ENCODE peak calls at places on chromosomes 3 and 15, in four cellular contexts. One of them, this sample, is unnamed. For H3K4me1, the result is how much of the 10 kb centered on the place peaks cover.

GRCh38 chr15:70236306-70237103 is 138.8 kb upstream of the TLE3 start:
- DNase-seq in ovary: no peak
- DNase-seq in right cardiac atrium: no peak
- DNase-seq in left ventricle myocardium inferior: no peak
- DNase-seq in this sample: no peak

GRCh38 chr15:31102374-31103342 is 1.1 kb upstream of the TRPM1 start:
- DNase-seq in left ventricle myocardium inferior: no peak
- DNase-seq in ovary: no peak
- DNase-seq in right cardiac atrium: no peak
- DNase-seq in this sample: no peak

GRCh38 chr15:89179966-89180875 is 41.2 kb downstream of the RLBP1 start:
- DNase-seq in ovary: no peak
- DNase-seq in left ventricle myocardium inferior: no peak
- DNase-seq in right cardiac atrium: no peak
- DNase-seq in this sample: no peak

GRCh38 chr3:52535411-52536111 is 844 bp upstream of the UQCC5 start:
- DNase-seq in ovary: no peak
- DNase-seq in left ventricle myocardium inferior: no peak
- DNase-seq in right cardiac atrium: peak
- DNase-seq in this sample: no peak

GRCh38 chr3:194485876-194486539 is 794 bp downstream of the ATP13A3 start:
- DNase-seq in right cardiac atrium: peak
- DNase-seq in left ventricle myocardium inferior: peak
- DNase-seq in ovary: peak
- DNase-seq in this sample: peak

GRCh38 chr15:77209221-77209620 is 138.3 kb upstream of the TSPAN3 start:
- DNase-seq in ovary: no peak
- DNase-seq in right cardiac atrium: no peak
- DNase-seq in left ventricle myocardium inferior: no peak
- DNase-seq in this sample: no peak

GRCh38 chr3:139824864-139825263 is 110.1 kb upstream of the CLSTN2 start:
- DNase-seq in ovary: no peak
- DNase-seq in right cardiac atrium: no peak
- DNase-seq in left ventricle myocardium inferior: no peak
- DNase-seq in this sample: no peak

GRCh38 chr15:67413770-67414429 is 107.0 kb upstream of the C15orf61 start:
- DNase-seq in left ventricle myocardium inferior: no peak
- DNase-seq in ovary: no peak
- DNase-seq in right cardiac atrium: no peak
- DNase-seq in this sample: no peak

GRCh38 chr3:56573501-56573900 is 16.5 kb downstream of the CCDC66 start:
- DNase-seq in left ventricle myocardium inferior: no peak
- DNase-seq in ovary: no peak
- DNase-seq in right cardiac atrium: no peak
- DNase-seq in this sample: no peak

GRCh38 chr15:68256675-68257450 is 20.7 kb upstream of the FEM1B start:
- DNase-seq in left ventricle myocardium inferior: peak
- DNase-seq in right cardiac atrium: peak
- DNase-seq in ovary: peak
- DNase-seq in this sample: peak

GRCh38 chr15:71752604-71753289 is 57.6 kb upstream of the NR2E3 start:
- DNase-seq in left ventricle myocardium inferior: no peak
- DNase-seq in right cardiac atrium: no peak
- DNase-seq in ovary: no peak
- DNase-seq in this sample: peak

GRCh38 chr3:194867270-194867983 is 181.7 kb downstream of the FAM43A start:
- DNase-seq in left ventricle myocardium inferior: peak
- DNase-seq in right cardiac atrium: peak
- DNase-seq in ovary: no peak
- DNase-seq in this sample: peak

GRCh38 chr3:127789051-127789450 is 33.3 kb downstream of the MGLL start:
- DNase-seq in left ventricle myocardium inferior: no peak
- DNase-seq in ovary: no peak
- DNase-seq in right cardiac atrium: no peak
- DNase-seq in this sample: no peak

GRCh38 chr15:99982662-99983061 is 249.4 kb upstream of the LYSMD4 start:
- DNase-seq in ovary: no peak
- DNase-seq in right cardiac atrium: no peak
- DNase-seq in left ventricle myocardium inferior: no peak
- DNase-seq in this sample: no peak
- H3K4me3 ChIP-seq in ovary: no peak
- H3K4me3 ChIP-seq in right cardiac atrium: no peak
- H3K4me3 ChIP-seq in left ventricle myocardium inferior: no peak
- H3K4me3 ChIP-seq in this sample: no peak

DNA sequence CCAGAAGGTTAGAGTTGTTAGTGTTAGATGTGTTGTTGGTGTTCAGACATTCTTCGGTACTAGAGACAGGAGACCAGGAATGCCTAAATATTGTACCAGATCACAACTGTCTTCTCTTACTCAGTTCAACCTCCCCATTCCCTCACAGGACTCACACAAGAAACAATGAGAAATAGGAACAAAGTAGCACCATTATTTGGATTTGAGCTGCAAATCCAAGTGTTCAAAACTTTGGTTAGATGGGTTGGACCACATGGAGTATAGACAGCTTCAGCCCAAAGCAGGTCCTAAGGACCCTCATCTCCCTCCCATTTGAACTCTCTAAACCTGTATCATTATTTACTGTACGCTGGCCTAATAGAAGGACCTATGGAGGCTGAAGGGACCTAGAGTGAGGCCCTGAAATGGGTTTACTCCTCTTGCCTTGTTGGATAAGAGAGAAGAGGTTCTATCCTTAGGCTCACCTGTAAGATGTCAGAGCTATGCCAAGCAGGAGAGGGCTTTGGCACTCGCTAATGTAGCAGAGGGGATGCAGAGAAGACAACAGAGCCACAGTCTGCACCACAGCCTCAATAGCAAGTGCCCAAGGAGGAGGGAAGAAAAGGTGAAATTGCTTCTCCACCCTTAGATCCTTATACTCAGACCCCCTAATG is 70.9 kb downstream of the FNDC3B start:
- DNase-seq in left ventricle myocardium inferior: no peak
- DNase-seq in right cardiac atrium: no peak
- DNase-seq in ovary: no peak
- DNase-seq in this sample: no peak
- H3K4me1 ChIP-seq in left ventricle myocardium inferior: half or more
- H3K4me1 ChIP-seq in right cardiac atrium: under half
- H3K4me1 ChIP-seq in ovary: under half
- H3K4me1 ChIP-seq in this sample: under half

DNA sequence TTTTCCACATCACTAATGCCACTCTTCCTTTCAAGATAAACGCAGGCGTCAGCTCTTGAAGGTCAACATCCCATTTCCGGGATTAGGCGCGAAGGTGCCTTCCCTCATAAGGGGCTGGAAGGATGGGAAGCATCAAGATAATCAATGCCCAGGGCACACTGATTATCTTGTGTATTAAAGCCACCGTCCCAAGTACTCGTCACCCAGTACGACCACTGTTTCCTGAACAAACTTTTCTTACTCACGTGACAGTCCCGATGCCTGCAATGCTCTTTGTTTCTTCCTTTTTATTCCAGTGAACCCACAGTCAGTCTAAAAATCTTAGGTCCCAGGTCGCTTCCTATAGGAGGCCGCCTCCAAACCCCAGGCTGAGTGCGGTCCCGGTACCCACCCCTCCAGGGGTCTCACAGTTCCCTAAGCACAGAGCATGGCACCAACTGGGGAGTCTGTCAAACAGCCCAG is 679 bp downstream of the ANAPC13 start:
- DNase-seq in left ventricle myocardium inferior: no peak
- DNase-seq in ovary: peak
- DNase-seq in right cardiac atrium: peak
- DNase-seq in this sample: peak
- H3K27ac ChIP-seq in left ventricle myocardium inferior: peak
- H3K27ac ChIP-seq in ovary: peak
- H3K27ac ChIP-seq in right cardiac atrium: peak
- H3K27ac ChIP-seq in this sample: peak

GRCh38 chr3:32996755-32997091 is 45.3 kb downstream of the CCR4 start:
- DNase-seq in right cardiac atrium: no peak
- DNase-seq in left ventricle myocardium inferior: no peak
- DNase-seq in ovary: no peak
- DNase-seq in this sample: no peak

GRCh38 chr3:32998631-32999451 is 47.4 kb downstream of the CCR4 start:
- DNase-seq in left ventricle myocardium inferior: no peak
- DNase-seq in ovary: no peak
- DNase-seq in right cardiac atrium: no peak
- DNase-seq in this sample: no peak

GRCh38 chr3:32992310-32992686 is 40.9 kb downstream of the CCR4 start:
- DNase-seq in right cardiac atrium: no peak
- DNase-seq in ovary: no peak
- DNase-seq in left ventricle myocardium inferior: no peak
- DNase-seq in this sample: no peak

GRCh38 chr3:32994045-32994444 is 42.6 kb downstream of the CCR4 start:
- DNase-seq in right cardiac atrium: no peak
- DNase-seq in left ventricle myocardium inferior: no peak
- DNase-seq in ovary: no peak
- DNase-seq in this sample: no peak

GRCh38 chr3:32996046-32996754 is 44.8 kb downstream of the CCR4 start:
- DNase-seq in ovary: no peak
- DNase-seq in right cardiac atrium: no peak
- DNase-seq in left ventricle myocardium inferior: no peak
- DNase-seq in this sample: no peak
- H3K4me3 ChIP-seq in ovary: no peak
- H3K4me3 ChIP-seq in right cardiac atrium: no peak
- H3K4me3 ChIP-seq in left ventricle myocardium inferior: no peak
- H3K4me3 ChIP-seq in this sample: no peak

DNA sequence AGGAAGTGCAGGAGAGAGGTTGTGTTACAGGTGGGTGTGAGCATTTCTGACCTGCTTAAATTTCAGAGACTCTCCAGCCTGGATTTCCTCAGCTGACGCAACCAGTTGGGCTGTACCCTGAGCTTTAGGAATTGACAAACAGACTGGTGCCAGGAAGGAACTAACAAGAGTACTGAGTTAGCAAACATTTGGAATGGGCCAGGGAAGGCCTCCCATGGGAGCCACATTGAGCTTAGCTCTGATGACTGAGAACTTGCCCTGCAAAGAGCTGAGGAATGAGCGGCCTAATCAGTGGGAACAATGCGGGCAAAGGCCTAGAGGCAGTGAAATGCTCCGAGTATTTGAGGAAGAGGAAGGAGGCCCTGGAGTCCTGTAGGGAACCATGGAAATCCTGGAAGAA is 254.2 kb downstream of the FEZF2 start:
- DNase-seq in right cardiac atrium: peak
- DNase-seq in ovary: no peak
- DNase-seq in left ventricle myocardium inferior: no peak
- DNase-seq in this sample: no peak
- H3K4me1 ChIP-seq in right cardiac atrium: under half
- H3K4me1 ChIP-seq in ovary: under half
- H3K4me1 ChIP-seq in left ventricle myocardium inferior: under half
- H3K4me1 ChIP-seq in this sample: under half

This sample was measured in pancreas.